ENCODE peak calls at places on chromosomes 16 and 17, in nine cellular contexts. K is tibial nerve, T is neural progenitor cell, E is heart left ventricle, R is OCI-LY7, A is fibroblast of lung, N is osteoblast, L is stomach, Q is A549. D is an unnamed sample. For H3K4me1, the result is how much of the 10 kb centered on the place peaks cover.

GRCh38 chr16:49855822-49856740 is at the start of gene ZNF423:
- DNase-seq in T (peak), Q (no peak), E (no peak), K (no peak), A (no peak), L (no peak), N (peak), R (no peak), D (no peak)

GRCh38 chr16:85607331-85607765 is 5.8 kb upstream of the GSE1 start:
- DNase-seq in K (no peak), R (peak), E (no peak), T (peak), Q (no peak), N (no peak), A (no peak), L (peak), D (no peak)

GRCh38 chr17:13864551-13864950 is 204.8 kb upstream of the COX10 start:
- DNase-seq in K (no peak), R (no peak), N (no peak), Q (no peak), L (no peak), A (peak), T (no peak), E (no peak), D (no peak)

GRCh38 chr16:1363501-1364041 is 11.8 kb downstream of the GNPTG start:
- DNase-seq in K (peak), A (peak), Q (peak), T (peak), E (peak), L (peak), R (peak), N (peak), D (no peak)

GRCh38 chr17:71170070-71170469 is 950.8 kb upstream of the SOX9 start:
- DNase-seq in L (no peak), A (no peak), Q (no peak), E (no peak), T (no peak), N (no peak), R (no peak), K (no peak), D (no peak)

GRCh38 chr16:2404099-2404498 is 25.1 kb upstream of the CCNF start:
- DNase-seq in L (no peak), N (no peak), T (no peak), E (no peak), R (no peak), K (no peak), A (no peak), Q (no peak), D (no peak)

GRCh38 chr17:6577686-6578263 is 21.4 kb upstream of the PITPNM3 start:
- DNase-seq in A (no peak), T (no peak), N (no peak), Q (no peak), R (no peak), L (no peak), K (no peak), E (no peak), D (no peak)

GRCh38 chr17:9223531-9223930 is 202.2 kb downstream of the NTN1 start:
- DNase-seq in K (no peak), E (no peak), Q (no peak), A (no peak), N (peak), T (no peak), R (no peak), L (no peak), D (no peak)

GRCh38 chr17:48515925-48516900 is 14.6 kb downstream of the HOXB1 start:
- DNase-seq in Q (no peak), A (no peak), K (no peak), T (no peak), N (no peak), E (no peak), L (no peak), R (no peak), D (no peak)

GRCh38 chr16:57906385-57907316 is 64.3 kb downstream of the CNGB1 start:
- DNase-seq in T (peak), R (peak), E (no peak), A (peak), Q (no peak), N (peak), L (no peak), K (peak), D (no peak)
- TF ChIP-seq CTCF in T (peak), R (peak), E (peak), A (peak), Q (peak), N (peak), L (no peak), K (peak), D (peak)

GRCh38 chr16:8957061-8957392 is 6.7 kb downstream of the USP7 start:
- DNase-seq in L (no peak), N (peak), Q (no peak), R (no peak), E (no peak), A (no peak), T (no peak), K (no peak), D (no peak)

GRCh38 chr16:8957509-8958157 is 6.1 kb downstream of the USP7 start:
- DNase-seq in Q (no peak), N (peak), A (no peak), E (no peak), T (no peak), K (no peak), L (no peak), R (no peak), D (no peak)

GRCh38 chr16:8956265-8957060 is 7.2 kb downstream of the USP7 start:
- DNase-seq in A (no peak), Q (no peak), T (no peak), L (no peak), K (peak), R (no peak), E (no peak), N (peak), D (no peak)

GRCh38 chr16:8959921-8960787 is 3.6 kb downstream of the USP7 start:
- DNase-seq in K (no peak), T (peak), N (peak), L (no peak), A (peak), R (peak), Q (no peak), E (no peak), D (no peak)

GRCh38 chr16:8958344-8958808 is 5.3 kb downstream of the USP7 start:
- DNase-seq in T (peak), E (no peak), L (no peak), A (peak), R (peak), K (no peak), Q (no peak), N (peak), D (peak)
- H3K4me1 ChIP-seq in T (half or more), E (half or more), L (half or more), A (under half), R (half or more), K (half or more), Q (half or more), N (half or more), D (half or more)

GRCh38 chr17:42655528-42655927 is 3.6 kb upstream of the TUBG2 start:
- DNase-seq in E (no peak), Q (no peak), R (no peak), K (no peak), L (no peak), A (peak), N (peak), T (no peak), D (no peak)

GRCh38 chr17:42651392-42651791 is 7.7 kb upstream of the TUBG2 start:
- DNase-seq in Q (no peak), E (no peak), R (no peak), A (no peak), L (no peak), K (no peak), T (no peak), N (no peak), D (no peak)

GRCh38 chr17:42647778-42648177 is 11.3 kb upstream of the TUBG2 start:
- DNase-seq in R (peak), K (no peak), Q (no peak), A (no peak), L (no peak), N (peak), E (no peak), T (no peak), D (no peak)

GRCh38 chr17:42657824-42658588 is 1.1 kb upstream of the TUBG2 start:
- DNase-seq in T (no peak), Q (no peak), E (no peak), L (no peak), R (no peak), K (no peak), A (no peak), N (no peak), D (no peak)

DNA sequence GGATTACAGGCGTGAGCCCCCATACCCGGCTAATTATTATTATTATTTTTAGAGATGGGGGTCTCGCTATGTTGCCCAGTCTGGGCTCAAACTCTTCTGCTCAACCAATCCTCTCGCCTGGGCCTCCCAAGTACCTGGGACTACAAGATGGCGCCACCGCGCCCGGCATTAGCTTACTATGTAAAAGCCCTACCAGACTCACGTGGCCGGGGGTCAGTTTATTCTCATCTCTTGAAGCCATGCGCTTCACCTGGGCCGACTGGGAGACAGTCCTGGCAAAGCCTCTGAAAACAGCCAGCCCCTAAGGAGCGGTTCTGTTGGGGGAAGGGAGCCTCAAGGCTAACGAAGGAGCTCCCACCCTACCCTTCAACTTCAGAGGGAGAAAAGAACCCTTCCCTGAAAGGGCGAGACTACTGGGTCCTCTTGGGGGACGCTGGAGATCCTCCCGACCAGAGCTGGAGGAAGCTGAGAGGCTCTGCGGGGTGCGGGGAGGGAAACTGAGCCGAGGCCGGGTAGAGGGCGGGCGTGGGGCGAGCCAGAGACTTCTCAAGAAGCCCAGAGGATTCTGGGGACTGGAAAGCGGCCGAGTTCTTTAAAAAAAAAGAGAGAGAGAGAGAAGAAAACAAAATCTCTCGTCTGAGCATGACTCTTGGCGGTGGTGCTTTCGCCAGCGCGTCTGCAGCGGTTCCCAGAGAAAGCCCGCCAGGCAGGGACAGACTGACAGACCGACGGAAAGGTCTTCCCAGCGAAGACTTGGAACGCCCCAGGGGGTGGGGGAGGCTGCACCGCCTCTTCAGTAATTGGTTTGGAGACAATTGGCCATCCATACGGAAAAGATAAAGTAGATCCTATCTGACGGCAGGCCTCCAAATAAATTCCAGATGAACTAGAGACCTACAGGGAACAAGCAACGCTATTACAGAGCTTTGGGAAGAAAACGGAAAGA is 5.6 kb upstream of the TUBG2 start:
- DNase-seq in E (peak), Q (no peak), L (no peak), R (no peak), K (peak), N (peak), A (peak), T (peak), D (peak)
- H3K4me3 ChIP-seq in E (peak), Q (no peak), L (peak), R (no peak), K (peak), N (peak), A (peak), T (peak), D (peak)

DNA sequence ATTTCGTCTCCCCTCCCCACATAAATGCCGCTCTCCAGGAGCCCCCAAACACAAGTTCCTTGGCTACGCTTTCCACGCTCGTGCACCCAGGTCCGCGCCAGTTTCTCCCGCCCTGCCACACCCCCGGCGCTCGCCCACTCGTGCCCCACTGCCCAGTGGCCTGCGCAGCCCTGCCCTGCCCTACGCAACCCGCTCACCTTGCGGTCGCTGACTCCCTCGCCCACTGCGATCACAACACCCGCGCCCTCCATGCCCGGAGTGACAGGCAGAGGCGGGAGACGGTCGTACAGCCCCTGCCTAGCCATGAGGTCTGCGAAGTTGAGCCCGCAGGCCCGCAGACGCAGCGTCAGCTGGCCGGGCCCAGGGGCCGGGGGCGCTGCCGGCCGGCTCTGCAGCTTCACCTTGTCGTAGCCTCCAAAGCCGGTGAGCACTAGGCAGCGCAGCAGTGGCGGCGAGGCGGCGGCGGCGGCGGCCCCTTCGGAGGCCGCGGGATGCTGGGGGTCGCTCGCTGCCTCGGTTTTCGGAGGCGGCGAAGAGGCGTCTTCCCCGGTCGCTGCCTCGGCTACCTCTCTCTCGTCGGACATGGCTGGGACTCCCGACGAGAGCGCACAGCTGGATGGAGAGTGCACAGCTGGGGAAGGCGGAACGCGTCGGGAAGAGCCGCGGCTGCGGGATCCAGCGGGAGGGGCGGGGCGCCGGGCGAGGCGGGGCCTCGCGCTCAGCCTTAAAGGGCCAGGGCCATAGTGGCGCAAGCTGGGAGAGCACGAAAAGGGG is at the start of gene VAT1:
- DNase-seq in K (peak), R (peak), Q (peak), L (peak), T (peak), N (peak), E (peak), A (peak), D (no peak)
- TF ChIP-seq CTCF in K (no peak), R (no peak), Q (no peak), L (no peak), T (no peak), N (no peak), E (no peak), A (no peak), D (no peak)

D was measured in right atrium auricular region.